ENCODE peak calls at places on chromosomes 16 and 17, in four cellular contexts. One of them, this sample, is unnamed.

GRCh38 chr17:36657763-36658490 is 56.5 kb downstream of the MRM1 start:
- DNase-seq in AG10803: no peak
- DNase-seq in stimulated activated naive CD4-positive, alpha-beta T cell: no peak
- DNase-seq in Calu3: peak; percentile 63
- DNase-seq in this sample: no peak

GRCh38 chr17:42050360-42051012 is at the start of gene C17orf113:
- DNase-seq in Calu3: peak; percentile 85
- DNase-seq in stimulated activated naive CD4-positive, alpha-beta T cell: peak; percentile 42
- DNase-seq in AG10803: peak; percentile 21
- DNase-seq in this sample: no peak

GRCh38 chr17:82449136-82449882 is 1.2 kb downstream of the CYBC1 start:
- DNase-seq in Calu3: no peak
- DNase-seq in AG10803: no peak
- DNase-seq in stimulated activated naive CD4-positive, alpha-beta T cell: peak; percentile 50
- DNase-seq in this sample: peak; percentile 93

GRCh38 chr16:68083861-68084503 is 1.2 kb upstream of the NFATC3 start:
- DNase-seq in stimulated activated naive CD4-positive, alpha-beta T cell: no peak
- DNase-seq in AG10803: peak; percentile 52
- DNase-seq in Calu3: no peak
- DNase-seq in this sample: no peak

GRCh38 chr16:70418274-70418992 is 20.5 kb downstream of the ST3GAL2 start:
- DNase-seq in Calu3: no peak
- DNase-seq in stimulated activated naive CD4-positive, alpha-beta T cell: no peak
- DNase-seq in AG10803: no peak
- DNase-seq in this sample: no peak

GRCh38 chr16:84451781-84452180 is 52.7 kb downstream of the MEAK7 start:
- DNase-seq in AG10803: no peak
- DNase-seq in stimulated activated naive CD4-positive, alpha-beta T cell: no peak
- DNase-seq in Calu3: no peak
- DNase-seq in this sample: no peak

GRCh38 chr16:56936491-56936890 is 4.5 kb downstream of the HERPUD1 start:
- DNase-seq in stimulated activated naive CD4-positive, alpha-beta T cell: no peak
- DNase-seq in AG10803: peak; percentile 67
- DNase-seq in Calu3: no peak
- DNase-seq in this sample: no peak

GRCh38 chr17:77847211-77848085 is 111.1 kb upstream of the TNRC6C start:
- DNase-seq in Calu3: no peak
- DNase-seq in stimulated activated naive CD4-positive, alpha-beta T cell: no peak
- DNase-seq in AG10803: no peak
- DNase-seq in this sample: no peak

GRCh38 chr16:86984286-86984685 is 332.9 kb downstream of the C16orf95 start:
- DNase-seq in stimulated activated naive CD4-positive, alpha-beta T cell: no peak
- DNase-seq in AG10803: no peak
- DNase-seq in Calu3: no peak
- DNase-seq in this sample: no peak

GRCh38 chr17:64777413-64778101 is 115.5 kb upstream of the SMURF2 start:
- DNase-seq in AG10803: no peak
- DNase-seq in stimulated activated naive CD4-positive, alpha-beta T cell: no peak
- DNase-seq in Calu3: no peak
- DNase-seq in this sample: peak; percentile 76

GRCh38 chr17:72116692-72117469 is 3.9 kb upstream of the SOX9 start:
- DNase-seq in AG10803: no peak
- DNase-seq in Calu3: no peak
- DNase-seq in stimulated activated naive CD4-positive, alpha-beta T cell: no peak
- DNase-seq in this sample: no peak

GRCh38 chr16:65959978-65960377 is 406.5 kb upstream of the CDH5 start:
- DNase-seq in stimulated activated naive CD4-positive, alpha-beta T cell: no peak
- DNase-seq in Calu3: no peak
- DNase-seq in AG10803: peak; percentile 34
- DNase-seq in this sample: no peak

GRCh38 chr17:12996357-12996756 is 21.5 kb downstream of the ELAC2 start:
- DNase-seq in Calu3: no peak
- DNase-seq in stimulated activated naive CD4-positive, alpha-beta T cell: no peak
- DNase-seq in AG10803: no peak
- DNase-seq in this sample: no peak

GRCh38 chr16:12589676-12590075 is 214.0 kb downstream of the CPPED1 start:
- DNase-seq in AG10803: no peak
- DNase-seq in Calu3: no peak
- DNase-seq in stimulated activated naive CD4-positive, alpha-beta T cell: no peak
- DNase-seq in this sample: no peak